ENCODE peak calls at places on chromosomes 11 and 22, in four cellular contexts. One of them, this sample, is unnamed.

GRCh38 chr11:74307409-74307808 is 4.0 kb downstream of the P4HA3 start:
- DNase-seq in stimulated activated CD4-positive, alpha-beta T cell treated with anti-CD3 and anti-CD28 coated beads, Interleukin-15, amount 100 ng/mL, for 24 hours: no peak
- DNase-seq in mammary epithelial cell: no peak
- DNase-seq in heart right ventricle: no peak
- DNase-seq in this sample: no peak

GRCh38 chr11:120096756-120097191 is 41.1 kb downstream of the TRIM29 start:
- DNase-seq in heart right ventricle: no peak
- DNase-seq in mammary epithelial cell: no peak
- DNase-seq in stimulated activated CD4-positive, alpha-beta T cell treated with anti-CD3 and anti-CD28 coated beads, Interleukin-15, amount 100 ng/mL, for 24 hours: no peak
- DNase-seq in this sample: no peak

GRCh38 chr22:37681556-37682049 is 4.5 kb upstream of the NOL12 start:
- DNase-seq in stimulated activated CD4-positive, alpha-beta T cell treated with anti-CD3 and anti-CD28 coated beads, Interleukin-15, amount 100 ng/mL, for 24 hours: peak
- DNase-seq in heart right ventricle: peak
- DNase-seq in mammary epithelial cell: peak
- DNase-seq in this sample: peak

GRCh38 chr11:78731008-78731407 is 156.3 kb upstream of the NARS2 start:
- DNase-seq in mammary epithelial cell: no peak
- DNase-seq in stimulated activated CD4-positive, alpha-beta T cell treated with anti-CD3 and anti-CD28 coated beads, Interleukin-15, amount 100 ng/mL, for 24 hours: no peak
- DNase-seq in heart right ventricle: no peak
- DNase-seq in this sample: no peak

GRCh38 chr11:27124514-27125264 is 84.1 kb downstream of the BBOX1 start:
- DNase-seq in mammary epithelial cell: peak
- DNase-seq in heart right ventricle: no peak
- DNase-seq in stimulated activated CD4-positive, alpha-beta T cell treated with anti-CD3 and anti-CD28 coated beads, Interleukin-15, amount 100 ng/mL, for 24 hours: no peak
- DNase-seq in this sample: no peak

GRCh38 chr11:115616941-115617340 is 112.7 kb upstream of the CADM1 start:
- DNase-seq in stimulated activated CD4-positive, alpha-beta T cell treated with anti-CD3 and anti-CD28 coated beads, Interleukin-15, amount 100 ng/mL, for 24 hours: no peak
- DNase-seq in heart right ventricle: peak
- DNase-seq in mammary epithelial cell: no peak
- DNase-seq in this sample: peak

GRCh38 chr11:61429691-61430582 is at the start of the genes CPSF7 and SDHAF2:
- DNase-seq in mammary epithelial cell: peak
- DNase-seq in heart right ventricle: peak
- DNase-seq in stimulated activated CD4-positive, alpha-beta T cell treated with anti-CD3 and anti-CD28 coated beads, Interleukin-15, amount 100 ng/mL, for 24 hours: peak
- DNase-seq in this sample: peak

GRCh38 chr11:76266269-76266668 is 60.0 kb upstream of the WNT11 start:
- DNase-seq in stimulated activated CD4-positive, alpha-beta T cell treated with anti-CD3 and anti-CD28 coated beads, Interleukin-15, amount 100 ng/mL, for 24 hours: no peak
- DNase-seq in heart right ventricle: no peak
- DNase-seq in mammary epithelial cell: peak
- DNase-seq in this sample: peak

GRCh38 chr11:688681-689080 is 6.3 kb downstream of the DEAF1 start:
- DNase-seq in mammary epithelial cell: no peak
- DNase-seq in stimulated activated CD4-positive, alpha-beta T cell treated with anti-CD3 and anti-CD28 coated beads, Interleukin-15, amount 100 ng/mL, for 24 hours: no peak
- DNase-seq in heart right ventricle: no peak
- DNase-seq in this sample: no peak

GRCh38 chr11:119702261-119702591 is 26.8 kb downstream of the NECTIN1 start:
- DNase-seq in stimulated activated CD4-positive, alpha-beta T cell treated with anti-CD3 and anti-CD28 coated beads, Interleukin-15, amount 100 ng/mL, for 24 hours: no peak
- DNase-seq in mammary epithelial cell: peak
- DNase-seq in heart right ventricle: no peak
- DNase-seq in this sample: peak

GRCh38 chr22:19450363-19451175 is 3.1 kb upstream of the C22orf39 start:
- DNase-seq in stimulated activated CD4-positive, alpha-beta T cell treated with anti-CD3 and anti-CD28 coated beads, Interleukin-15, amount 100 ng/mL, for 24 hours: no peak
- DNase-seq in mammary epithelial cell: no peak
- DNase-seq in heart right ventricle: no peak
- DNase-seq in this sample: peak

GRCh38 chr22:48765595-48765994 is 1062.1 kb downstream of the BRD1 start:
- DNase-seq in mammary epithelial cell: no peak
- DNase-seq in heart right ventricle: no peak
- DNase-seq in stimulated activated CD4-positive, alpha-beta T cell treated with anti-CD3 and anti-CD28 coated beads, Interleukin-15, amount 100 ng/mL, for 24 hours: no peak
- DNase-seq in this sample: no peak

GRCh38 chr11:113023228-113023627 is 62.0 kb downstream of the NCAM1 start:
- DNase-seq in stimulated activated CD4-positive, alpha-beta T cell treated with anti-CD3 and anti-CD28 coated beads, Interleukin-15, amount 100 ng/mL, for 24 hours: no peak
- DNase-seq in mammary epithelial cell: peak
- DNase-seq in heart right ventricle: no peak
- DNase-seq in this sample: no peak

GRCh38 chr22:22552630-22553029 is 6.4 kb downstream of the PRAME start:
- DNase-seq in heart right ventricle: no peak
- DNase-seq in stimulated activated CD4-positive, alpha-beta T cell treated with anti-CD3 and anti-CD28 coated beads, Interleukin-15, amount 100 ng/mL, for 24 hours: no peak
- DNase-seq in mammary epithelial cell: no peak
- DNase-seq in this sample: no peak

GRCh38 chr11:76735218-76735480 is 48.0 kb upstream of the TSKU start:
- DNase-seq in stimulated activated CD4-positive, alpha-beta T cell treated with anti-CD3 and anti-CD28 coated beads, Interleukin-15, amount 100 ng/mL, for 24 hours: no peak
- DNase-seq in heart right ventricle: no peak
- DNase-seq in mammary epithelial cell: no peak
- DNase-seq in this sample: no peak

GRCh38 chr22:44532466-44533025 is 34.5 kb upstream of the RTL6 start:
- DNase-seq in heart right ventricle: no peak
- DNase-seq in mammary epithelial cell: no peak
- DNase-seq in stimulated activated CD4-positive, alpha-beta T cell treated with anti-CD3 and anti-CD28 coated beads, Interleukin-15, amount 100 ng/mL, for 24 hours: no peak
- DNase-seq in this sample: no peak

GRCh38 chr11:8566613-8567210 is 27.3 kb downstream of the STK33 start:
- DNase-seq in mammary epithelial cell: peak
- DNase-seq in stimulated activated CD4-positive, alpha-beta T cell treated with anti-CD3 and anti-CD28 coated beads, Interleukin-15, amount 100 ng/mL, for 24 hours: no peak
- DNase-seq in heart right ventricle: no peak
- DNase-seq in this sample: no peak

GRCh38 chr11:113553905-113554304 is 78.7 kb upstream of the DRD2 start:
- DNase-seq in stimulated activated CD4-positive, alpha-beta T cell treated with anti-CD3 and anti-CD28 coated beads, Interleukin-15, amount 100 ng/mL, for 24 hours: no peak
- DNase-seq in heart right ventricle: no peak
- DNase-seq in mammary epithelial cell: no peak
- DNase-seq in this sample: no peak

GRCh38 chr22:29661355-29661754 is 57.9 kb downstream of the NF2 start:
- DNase-seq in stimulated activated CD4-positive, alpha-beta T cell treated with anti-CD3 and anti-CD28 coated beads, Interleukin-15, amount 100 ng/mL, for 24 hours: no peak
- DNase-seq in mammary epithelial cell: peak
- DNase-seq in heart right ventricle: no peak
- DNase-seq in this sample: peak

GRCh38 chr11:6251120-6251733 is 8.4 kb upstream of the CCKBR start:
- DNase-seq in stimulated activated CD4-positive, alpha-beta T cell treated with anti-CD3 and anti-CD28 coated beads, Interleukin-15, amount 100 ng/mL, for 24 hours: peak
- DNase-seq in heart right ventricle: peak
- DNase-seq in mammary epithelial cell: peak
- DNase-seq in this sample: no peak

GRCh38 chr11:72950685-72951084 is 136.5 kb downstream of the ATG16L2 start:
- DNase-seq in stimulated activated CD4-positive, alpha-beta T cell treated with anti-CD3 and anti-CD28 coated beads, Interleukin-15, amount 100 ng/mL, for 24 hours: no peak
- DNase-seq in mammary epithelial cell: no peak
- DNase-seq in heart right ventricle: no peak
- DNase-seq in this sample: no peak

GRCh38 chr11:1509626-1510255 is 23.2 kb upstream of the MOB2 start:
- DNase-seq in heart right ventricle: no peak
- DNase-seq in stimulated activated CD4-positive, alpha-beta T cell treated with anti-CD3 and anti-CD28 coated beads, Interleukin-15, amount 100 ng/mL, for 24 hours: no peak
- DNase-seq in mammary epithelial cell: no peak
- DNase-seq in this sample: no peak

GRCh38 chr11:86523738-86524602 is 148.4 kb downstream of the ME3 start:
- DNase-seq in stimulated activated CD4-positive, alpha-beta T cell treated with anti-CD3 and anti-CD28 coated beads, Interleukin-15, amount 100 ng/mL, for 24 hours: peak
- DNase-seq in mammary epithelial cell: peak
- DNase-seq in heart right ventricle: no peak
- DNase-seq in this sample: peak

GRCh38 chr11:76030973-76031590 is 175.2 kb downstream of the WNT11 start:
- DNase-seq in mammary epithelial cell: peak
- DNase-seq in heart right ventricle: no peak
- DNase-seq in stimulated activated CD4-positive, alpha-beta T cell treated with anti-CD3 and anti-CD28 coated beads, Interleukin-15, amount 100 ng/mL, for 24 hours: no peak
- DNase-seq in this sample: peak

GRCh38 chr11:113728814-113729213 is 22.7 kb upstream of the TMPRSS5 start:
- DNase-seq in stimulated activated CD4-positive, alpha-beta T cell treated with anti-CD3 and anti-CD28 coated beads, Interleukin-15, amount 100 ng/mL, for 24 hours: no peak
- DNase-seq in mammary epithelial cell: no peak
- DNase-seq in heart right ventricle: no peak
- DNase-seq in this sample: no peak

GRCh38 chr22:41565403-41566054 is 4.7 kb downstream of the CSDC2 start:
- DNase-seq in heart right ventricle: no peak
- DNase-seq in stimulated activated CD4-positive, alpha-beta T cell treated with anti-CD3 and anti-CD28 coated beads, Interleukin-15, amount 100 ng/mL, for 24 hours: peak
- DNase-seq in mammary epithelial cell: peak
- DNase-seq in this sample: no peak

GRCh38 chr22:23305922-23306374 is 125.6 kb downstream of the BCR start:
- DNase-seq in heart right ventricle: peak
- DNase-seq in mammary epithelial cell: no peak
- DNase-seq in stimulated activated CD4-positive, alpha-beta T cell treated with anti-CD3 and anti-CD28 coated beads, Interleukin-15, amount 100 ng/mL, for 24 hours: no peak
- DNase-seq in this sample: no peak

GRCh38 chr11:3155691-3156258 is 9.3 kb downstream of the OSBPL5 start:
- DNase-seq in heart right ventricle: peak
- DNase-seq in mammary epithelial cell: no peak
- DNase-seq in stimulated activated CD4-positive, alpha-beta T cell treated with anti-CD3 and anti-CD28 coated beads, Interleukin-15, amount 100 ng/mL, for 24 hours: no peak
- DNase-seq in this sample: no peak

GRCh38 chr11:110984147-110984546 is 261.4 kb upstream of the POU2AF2 start:
- DNase-seq in stimulated activated CD4-positive, alpha-beta T cell treated with anti-CD3 and anti-CD28 coated beads, Interleukin-15, amount 100 ng/mL, for 24 hours: no peak
- DNase-seq in mammary epithelial cell: peak
- DNase-seq in heart right ventricle: no peak
- DNase-seq in this sample: no peak

GRCh38 chr11:43687120-43687791 is 6.7 kb downstream of the HSD17B12 start:
- DNase-seq in stimulated activated CD4-positive, alpha-beta T cell treated with anti-CD3 and anti-CD28 coated beads, Interleukin-15, amount 100 ng/mL, for 24 hours: no peak
- DNase-seq in heart right ventricle: peak
- DNase-seq in mammary epithelial cell: peak
- DNase-seq in this sample: peak

GRCh38 chr22:41827671-41828070 is 5.2 kb upstream of the SREBF2 start:
- DNase-seq in stimulated activated CD4-positive, alpha-beta T cell treated with anti-CD3 and anti-CD28 coated beads, Interleukin-15, amount 100 ng/mL, for 24 hours: no peak
- DNase-seq in heart right ventricle: no peak
- DNase-seq in mammary epithelial cell: no peak
- DNase-seq in this sample: no peak